ENCODE peak calls at places on chromosomes 1 and 21, in eight cellular contexts. One of them, this sample, is unnamed.

GRCh38 chr1:36778773-36779172 is 255.5 kb downstream of the GRIK3 start:
- DNase-seq in GM13976: no peak
- DNase-seq in NCI-H1105 treated with DMSO at 0.1 percent for 48 hours: no peak
- DNase-seq in GM23248: no peak
- DNase-seq in ovary: no peak
- DNase-seq in hippocampal formation: no peak
- DNase-seq in T-cell: no peak
- DNase-seq in effector CD4-positive, alpha-beta T cell: no peak
- DNase-seq in this sample: no peak

GRCh38 chr21:43609501-43610340 is 49.6 kb downstream of the HSF2BP start:
- DNase-seq in GM13976: no peak
- DNase-seq in NCI-H1105 treated with DMSO at 0.1 percent for 48 hours: peak
- DNase-seq in GM23248: no peak
- DNase-seq in ovary: no peak
- DNase-seq in hippocampal formation: no peak
- DNase-seq in T-cell: no peak
- DNase-seq in effector CD4-positive, alpha-beta T cell: no peak
- DNase-seq in this sample: no peak

GRCh38 chr1:191255354-191256057 is 777.8 kb upstream of the BRINP3 start:
- DNase-seq in GM13976: no peak
- DNase-seq in NCI-H1105 treated with DMSO at 0.1 percent for 48 hours: no peak
- DNase-seq in GM23248: no peak
- DNase-seq in ovary: no peak
- DNase-seq in hippocampal formation: no peak
- DNase-seq in T-cell: no peak
- DNase-seq in effector CD4-positive, alpha-beta T cell: no peak
- DNase-seq in this sample: no peak

GRCh38 chr21:45766501-45766900 is 123.0 kb downstream of the PCBP3 start:
- DNase-seq in GM13976: no peak
- DNase-seq in NCI-H1105 treated with DMSO at 0.1 percent for 48 hours: no peak
- DNase-seq in GM23248: no peak
- DNase-seq in ovary: no peak
- DNase-seq in hippocampal formation: no peak
- DNase-seq in T-cell: no peak
- DNase-seq in effector CD4-positive, alpha-beta T cell: no peak
- DNase-seq in this sample: no peak

GRCh38 chr1:184214128-184214527 is 162.6 kb downstream of the TSEN15 start:
- DNase-seq in GM13976: no peak
- DNase-seq in NCI-H1105 treated with DMSO at 0.1 percent for 48 hours: no peak
- DNase-seq in GM23248: no peak
- DNase-seq in ovary: no peak
- DNase-seq in hippocampal formation: no peak
- DNase-seq in T-cell: no peak
- DNase-seq in effector CD4-positive, alpha-beta T cell: no peak
- DNase-seq in this sample: no peak

GRCh38 chr1:27166351-27166802 is 11.5 kb upstream of the SLC9A1 start:
- DNase-seq in GM13976: peak
- DNase-seq in NCI-H1105 treated with DMSO at 0.1 percent for 48 hours: no peak
- DNase-seq in GM23248: peak
- DNase-seq in ovary: no peak
- DNase-seq in hippocampal formation: no peak
- DNase-seq in T-cell: no peak
- DNase-seq in effector CD4-positive, alpha-beta T cell: no peak
- DNase-seq in this sample: no peak

GRCh38 chr1:145750444-145750843 is 31.1 kb downstream of the CD160 start:
- DNase-seq in GM13976: no peak
- DNase-seq in NCI-H1105 treated with DMSO at 0.1 percent for 48 hours: no peak
- DNase-seq in GM23248: no peak
- DNase-seq in ovary: no peak
- DNase-seq in hippocampal formation: no peak
- DNase-seq in T-cell: no peak
- DNase-seq in effector CD4-positive, alpha-beta T cell: no peak
- DNase-seq in this sample: no peak

GRCh38 chr1:205013683-205014367 is 29.2 kb upstream of the CNTN2 start:
- DNase-seq in GM13976: no peak
- DNase-seq in NCI-H1105 treated with DMSO at 0.1 percent for 48 hours: peak
- DNase-seq in GM23248: peak
- DNase-seq in ovary: peak
- DNase-seq in hippocampal formation: peak
- DNase-seq in T-cell: no peak
- DNase-seq in effector CD4-positive, alpha-beta T cell: no peak
- DNase-seq in this sample: no peak

GRCh38 chr1:115912116-115912515 is 64.2 kb upstream of the SLC22A15 start:
- DNase-seq in GM13976: no peak
- DNase-seq in NCI-H1105 treated with DMSO at 0.1 percent for 48 hours: peak
- DNase-seq in GM23248: no peak
- DNase-seq in ovary: no peak
- DNase-seq in hippocampal formation: no peak
- DNase-seq in T-cell: no peak
- DNase-seq in effector CD4-positive, alpha-beta T cell: no peak
- DNase-seq in this sample: no peak

This sample was measured in aorta.